ENCODE peak calls at places on chromosomes 7 and 10, in five cellular contexts. One of them, this sample, is unnamed.
A peak's percentile ranks its signal among the peaks of the same experiment; 100 is the strongest.

GRCh38 chr10:89003344-89003743 is 12.7 kb downstream of the FAS start:
- DNase-seq in colonic mucosa: no peak
- DNase-seq in HCT116: no peak
- DNase-seq in fibroblast of lung: no peak
- DNase-seq in endothelial cell of umbilical vein: peak; percentile 74
- DNase-seq in this sample: no peak

GRCh38 chr10:61990761-61991135 is 89.2 kb downstream of the ARID5B start:
- DNase-seq in colonic mucosa: no peak
- DNase-seq in HCT116: no peak
- DNase-seq in fibroblast of lung: no peak
- DNase-seq in endothelial cell of umbilical vein: no peak
- DNase-seq in this sample: no peak

GRCh38 chr7:131509781-131510180 is 46.6 kb downstream of the PODXL start:
- DNase-seq in colonic mucosa: no peak
- DNase-seq in HCT116: no peak
- DNase-seq in fibroblast of lung: no peak
- DNase-seq in endothelial cell of umbilical vein: no peak
- DNase-seq in this sample: no peak

GRCh38 chr7:149682038-149682437 is 91.3 kb downstream of the ZNF467 start:
- DNase-seq in colonic mucosa: no peak
- DNase-seq in HCT116: no peak
- DNase-seq in fibroblast of lung: no peak
- DNase-seq in endothelial cell of umbilical vein: no peak
- DNase-seq in this sample: no peak

GRCh38 chr10:45439365-45439764 is 65.3 kb downstream of the ALOX5 start:
- DNase-seq in colonic mucosa: no peak
- DNase-seq in HCT116: no peak
- DNase-seq in fibroblast of lung: no peak
- DNase-seq in endothelial cell of umbilical vein: no peak
- DNase-seq in this sample: no peak

GRCh38 chr10:29446327-29446726 is 157.5 kb downstream of the LYZL1 start:
- DNase-seq in colonic mucosa: no peak
- DNase-seq in HCT116: no peak
- DNase-seq in fibroblast of lung: peak; percentile 55
- DNase-seq in endothelial cell of umbilical vein: no peak
- DNase-seq in this sample: no peak

GRCh38 chr10:94200148-94200846 is 162.4 kb downstream of the NOC3L start:
- DNase-seq in colonic mucosa: no peak
- DNase-seq in HCT116: no peak
- DNase-seq in fibroblast of lung: no peak
- DNase-seq in endothelial cell of umbilical vein: no peak
- DNase-seq in this sample: no peak

GRCh38 chr7:155584261-155584660 is 37.9 kb upstream of the CNPY1 start:
- DNase-seq in colonic mucosa: no peak
- DNase-seq in HCT116: no peak
- DNase-seq in fibroblast of lung: no peak
- DNase-seq in endothelial cell of umbilical vein: no peak
- DNase-seq in this sample: no peak

GRCh38 chr10:44976352-44977198 is 2.0 kb downstream of the DEPP1 start:
- DNase-seq in colonic mucosa: no peak
- DNase-seq in HCT116: no peak
- DNase-seq in fibroblast of lung: no peak
- DNase-seq in endothelial cell of umbilical vein: peak; percentile 92
- DNase-seq in this sample: no peak

GRCh38 chr10:22648547-22648961 is 65.8 kb downstream of the PIP4K2A start:
- DNase-seq in colonic mucosa: no peak
- DNase-seq in HCT116: no peak
- DNase-seq in fibroblast of lung: peak; percentile 30
- DNase-seq in endothelial cell of umbilical vein: peak; percentile 63
- DNase-seq in this sample: no peak

GRCh38 chr7:50206521-50207250 is 97.8 kb upstream of the IKZF1 start:
- DNase-seq in colonic mucosa: no peak
- DNase-seq in HCT116: peak; percentile 38
- DNase-seq in fibroblast of lung: no peak
- DNase-seq in endothelial cell of umbilical vein: no peak
- DNase-seq in this sample: no peak

GRCh38 chr7:111006040-111006439 is 84.9 kb upstream of the LRRN3 start:
- DNase-seq in colonic mucosa: no peak
- DNase-seq in HCT116: no peak
- DNase-seq in fibroblast of lung: no peak
- DNase-seq in endothelial cell of umbilical vein: no peak
- DNase-seq in this sample: no peak

GRCh38 chr10:88944813-88945212 is 7.8 kb downstream of the ACTA2 start:
- DNase-seq in colonic mucosa: no peak
- DNase-seq in HCT116: no peak
- DNase-seq in fibroblast of lung: no peak
- DNase-seq in endothelial cell of umbilical vein: no peak
- DNase-seq in this sample: no peak

GRCh38 chr7:2876031-2876862 is 32.1 kb upstream of the GNA12 start:
- DNase-seq in colonic mucosa: no peak
- DNase-seq in HCT116: no peak
- DNase-seq in fibroblast of lung: peak; percentile 53
- DNase-seq in endothelial cell of umbilical vein: no peak
- DNase-seq in this sample: no peak

GRCh38 chr10:5855979-5856700 is 33.6 kb downstream of the ANKRD16 start:
- DNase-seq in colonic mucosa: no peak
- DNase-seq in HCT116: no peak
- DNase-seq in fibroblast of lung: no peak
- DNase-seq in endothelial cell of umbilical vein: no peak
- DNase-seq in this sample: no peak

GRCh38 chr7:99121496-99122021 is 22.3 kb downstream of the SMURF1 start:
- DNase-seq in colonic mucosa: no peak
- DNase-seq in HCT116: no peak
- DNase-seq in fibroblast of lung: peak; percentile 55
- DNase-seq in endothelial cell of umbilical vein: no peak
- DNase-seq in this sample: no peak

GRCh38 chr7:38630720-38631673 is at the start of gene AMPH:
- DNase-seq in colonic mucosa: peak; percentile 32
- DNase-seq in HCT116: no peak
- DNase-seq in fibroblast of lung: peak; percentile 53
- DNase-seq in endothelial cell of umbilical vein: peak; percentile 45
- DNase-seq in this sample: peak; percentile 59

GRCh38 chr10:17607603-17608332 is 9.4 kb downstream of the HACD1 start:
- DNase-seq in colonic mucosa: no peak
- DNase-seq in HCT116: peak; percentile 40
- DNase-seq in fibroblast of lung: peak; percentile 76
- DNase-seq in endothelial cell of umbilical vein: peak; percentile 69
- DNase-seq in this sample: no peak

GRCh38 chr10:112446055-112446854 is 459 bp downstream of the ZDHHC6 start:
- DNase-seq in colonic mucosa: peak; percentile 33
- DNase-seq in HCT116: no peak
- DNase-seq in fibroblast of lung: peak; percentile 17
- DNase-seq in endothelial cell of umbilical vein: peak; percentile 29
- DNase-seq in this sample: no peak

GRCh38 chr7:39540320-39540719 is 25.9 kb upstream of the YAE1 start:
- DNase-seq in colonic mucosa: peak; percentile 50
- DNase-seq in HCT116: no peak
- DNase-seq in fibroblast of lung: no peak
- DNase-seq in endothelial cell of umbilical vein: no peak
- DNase-seq in this sample: no peak

GRCh38 chr10:102546606-102547310 is 43.0 kb downstream of the SUFU start:
- DNase-seq in colonic mucosa: no peak
- DNase-seq in HCT116: no peak
- DNase-seq in fibroblast of lung: peak; percentile 65
- DNase-seq in endothelial cell of umbilical vein: no peak
- DNase-seq in this sample: no peak

GRCh38 chr7:24595671-24596418 is 22.6 kb downstream of the PALS2 start:
- DNase-seq in colonic mucosa: no peak
- DNase-seq in HCT116: no peak
- DNase-seq in fibroblast of lung: no peak
- DNase-seq in endothelial cell of umbilical vein: no peak
- DNase-seq in this sample: no peak

GRCh38 chr10:117165557-117166419 is 27.7 kb upstream of the VAX1 start:
- DNase-seq in colonic mucosa: no peak
- DNase-seq in HCT116: peak; percentile 33
- DNase-seq in fibroblast of lung: peak; percentile 30
- DNase-seq in endothelial cell of umbilical vein: peak; percentile 51
- DNase-seq in this sample: peak; percentile 59

GRCh38 chr10:131979821-131980270 is 1.9 kb downstream of the BNIP3 start:
- DNase-seq in colonic mucosa: no peak
- DNase-seq in HCT116: no peak
- DNase-seq in fibroblast of lung: peak; percentile 46
- DNase-seq in endothelial cell of umbilical vein: peak; percentile 50
- DNase-seq in this sample: no peak

GRCh38 chr10:43219848-43220247 is 47.0 kb downstream of the RASGEF1A start:
- DNase-seq in colonic mucosa: no peak
- DNase-seq in HCT116: no peak
- DNase-seq in fibroblast of lung: no peak
- DNase-seq in endothelial cell of umbilical vein: no peak
- DNase-seq in this sample: no peak

GRCh38 chr10:131352765-131353290 is 41.3 kb upstream of the TCERG1L start:
- DNase-seq in colonic mucosa: no peak
- DNase-seq in HCT116: no peak
- DNase-seq in fibroblast of lung: no peak
- DNase-seq in endothelial cell of umbilical vein: no peak
- DNase-seq in this sample: no peak

GRCh38 chr7:54921116-54921515 is 97.7 kb upstream of the EGFR start:
- DNase-seq in colonic mucosa: no peak
- DNase-seq in HCT116: no peak
- DNase-seq in fibroblast of lung: no peak
- DNase-seq in endothelial cell of umbilical vein: no peak
- DNase-seq in this sample: no peak

GRCh38 chr10:35508647-35509046 is 96.5 kb upstream of the GJD4 start:
- DNase-seq in colonic mucosa: no peak
- DNase-seq in HCT116: no peak
- DNase-seq in fibroblast of lung: no peak
- DNase-seq in endothelial cell of umbilical vein: no peak
- DNase-seq in this sample: no peak

GRCh38 chr10:69362471-69362954 is 54.2 kb downstream of the TACR2 start:
- DNase-seq in colonic mucosa: peak; percentile 69
- DNase-seq in HCT116: no peak
- DNase-seq in fibroblast of lung: peak; percentile 84
- DNase-seq in endothelial cell of umbilical vein: peak; percentile 59
- DNase-seq in this sample: no peak

GRCh38 chr10:132476146-132477065 is 61.2 kb upstream of the INPP5A start:
- DNase-seq in colonic mucosa: no peak
- DNase-seq in HCT116: no peak
- DNase-seq in fibroblast of lung: no peak
- DNase-seq in endothelial cell of umbilical vein: no peak
- DNase-seq in this sample: no peak

GRCh38 chr10:132319853-132320669 is 11.9 kb upstream of the LRRC27 start:
- DNase-seq in colonic mucosa: no peak
- DNase-seq in HCT116: no peak
- DNase-seq in fibroblast of lung: peak; percentile 88
- DNase-seq in endothelial cell of umbilical vein: no peak
- DNase-seq in this sample: no peak

GRCh38 chr10:70315815-70316214 is 32.0 kb upstream of the NPFFR1 start:
- DNase-seq in colonic mucosa: no peak
- DNase-seq in HCT116: no peak
- DNase-seq in fibroblast of lung: no peak
- DNase-seq in endothelial cell of umbilical vein: no peak
- DNase-seq in this sample: no peak

GRCh38 chr7:107505362-107505761 is 35.5 kb downstream of the GPR22 start:
- DNase-seq in colonic mucosa: no peak
- DNase-seq in HCT116: no peak
- DNase-seq in fibroblast of lung: no peak
- DNase-seq in endothelial cell of umbilical vein: no peak
- DNase-seq in this sample: no peak

GRCh38 chr7:134532155-134533089 is 5.1 kb downstream of the AKR1B10 start:
- DNase-seq in colonic mucosa: peak; percentile 90
- DNase-seq in HCT116: no peak
- DNase-seq in fibroblast of lung: no peak
- DNase-seq in endothelial cell of umbilical vein: no peak
- DNase-seq in this sample: no peak
- H3K9ac ChIP-seq in colonic mucosa: peak overlapping the region; percentile 51
- H3K9ac ChIP-seq in HCT116: no peak overlapping the region
- H3K9ac ChIP-seq in fibroblast of lung: no peak overlapping the region
- H3K9ac ChIP-seq in endothelial cell of umbilical vein: no peak overlapping the region
- H3K9ac ChIP-seq in this sample: no peak overlapping the region

DNA sequence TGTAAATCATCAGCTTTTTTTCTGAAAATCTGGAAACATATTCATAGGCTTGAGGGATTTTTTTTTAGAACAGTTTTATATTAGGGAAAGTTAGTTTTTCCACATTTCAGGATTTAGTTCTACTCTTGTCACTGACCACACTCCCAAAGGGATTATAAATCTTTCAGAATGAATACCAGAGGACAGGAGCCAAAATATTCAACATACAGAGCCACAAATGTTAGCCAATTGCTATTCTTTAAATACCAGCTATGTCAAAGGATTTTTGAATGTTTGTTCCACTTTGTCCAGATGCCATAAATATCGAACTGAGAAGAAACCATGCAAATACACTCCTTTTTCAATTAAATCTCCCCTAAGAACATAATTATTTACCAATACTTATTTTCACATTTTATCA is 50.7 kb downstream of the ODAD2 start:
- DNase-seq in colonic mucosa: no peak
- DNase-seq in HCT116: no peak
- DNase-seq in fibroblast of lung: peak; percentile 26
- DNase-seq in endothelial cell of umbilical vein: no peak
- DNase-seq in this sample: no peak
- H3K9ac ChIP-seq in colonic mucosa: no peak overlapping the region
- H3K9ac ChIP-seq in HCT116: no peak overlapping the region
- H3K9ac ChIP-seq in fibroblast of lung: no peak overlapping the region
- H3K9ac ChIP-seq in endothelial cell of umbilical vein: no peak overlapping the region
- H3K9ac ChIP-seq in this sample: no peak overlapping the region

DNA sequence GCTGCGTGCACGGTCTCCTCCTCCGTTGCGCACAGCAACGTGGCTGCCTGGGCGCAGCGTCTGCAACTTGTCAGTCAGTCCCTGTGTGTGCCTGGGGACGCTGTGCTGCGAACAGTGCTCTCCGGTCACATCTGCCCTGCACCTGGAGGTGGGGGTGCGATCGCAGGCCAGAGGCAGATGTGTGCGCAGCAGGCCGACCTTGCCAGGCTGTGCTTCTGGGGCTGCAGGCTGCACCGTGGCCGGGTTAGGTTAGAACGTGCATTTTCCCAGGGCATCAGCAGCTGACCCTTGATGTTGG is 8.2 kb upstream of the GET4 start:
- DNase-seq in colonic mucosa: no peak
- DNase-seq in HCT116: no peak
- DNase-seq in fibroblast of lung: no peak
- DNase-seq in endothelial cell of umbilical vein: no peak
- DNase-seq in this sample: no peak
- H3K9ac ChIP-seq in colonic mucosa: peak overlapping the region; percentile 59
- H3K9ac ChIP-seq in HCT116: no peak overlapping the region
- H3K9ac ChIP-seq in fibroblast of lung: no peak overlapping the region
- H3K9ac ChIP-seq in endothelial cell of umbilical vein: no peak overlapping the region
- H3K9ac ChIP-seq in this sample: no peak overlapping the region

GRCh38 chr10:26959841-26960240 is 99.1 kb upstream of the ABI1 start:
- DNase-seq in colonic mucosa: no peak
- DNase-seq in HCT116: no peak
- DNase-seq in fibroblast of lung: no peak
- DNase-seq in endothelial cell of umbilical vein: no peak
- DNase-seq in this sample: no peak

GRCh38 chr10:26962835-26963234 is 102.1 kb upstream of the ABI1 start:
- DNase-seq in colonic mucosa: no peak
- DNase-seq in HCT116: no peak
- DNase-seq in fibroblast of lung: no peak
- DNase-seq in endothelial cell of umbilical vein: no peak
- DNase-seq in this sample: no peak

DNA sequence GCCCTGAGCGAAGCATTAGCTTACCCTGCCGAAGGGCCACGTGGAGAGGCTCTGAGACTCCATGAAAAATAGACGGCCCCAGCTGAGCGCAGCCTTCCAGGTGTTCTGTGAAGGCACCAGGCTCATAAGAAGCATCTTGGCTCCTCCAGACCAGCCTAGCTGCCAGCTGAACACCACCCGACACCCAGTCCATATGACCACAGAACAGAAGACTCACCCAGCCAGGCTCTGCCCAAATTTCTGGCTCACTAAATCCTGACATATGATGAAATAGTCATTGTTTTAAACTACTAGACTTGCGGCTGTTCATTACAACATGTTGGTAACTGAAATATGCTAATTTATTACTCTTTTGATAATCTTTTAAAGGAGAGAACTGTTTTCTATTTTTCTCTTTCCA is 99.5 kb upstream of the ABI1 start:
- DNase-seq in colonic mucosa: no peak
- DNase-seq in HCT116: no peak
- DNase-seq in fibroblast of lung: no peak
- DNase-seq in endothelial cell of umbilical vein: no peak
- DNase-seq in this sample: no peak
- H3K9ac ChIP-seq in colonic mucosa: no peak overlapping the region
- H3K9ac ChIP-seq in HCT116: no peak overlapping the region
- H3K9ac ChIP-seq in fibroblast of lung: no peak overlapping the region
- H3K9ac ChIP-seq in endothelial cell of umbilical vein: no peak overlapping the region
- H3K9ac ChIP-seq in this sample: no peak overlapping the region

This sample was measured in NT2/D1.